ENCODE peak calls at places on chromosomes 1 and 21, in eight cellular contexts. One of them, this sample, is unnamed.

GRCh38 chr1:155531624-155532023 is 31.0 kb downstream of the ASH1L start:
- DNase-seq in cardiac muscle cell: peak; percentile 49
- DNase-seq in CD4-positive, alpha-beta T cell: no peak
- DNase-seq in lung: no peak
- DNase-seq in neural progenitor cell: no peak
- DNase-seq in heart left ventricle: no peak
- DNase-seq in sigmoid colon: no peak
- DNase-seq in tibial nerve: no peak
- DNase-seq in this sample: no peak

GRCh38 chr21:27805696-27806095 is 838.8 kb upstream of the ADAMTS5 start:
- DNase-seq in tibial nerve: no peak
- DNase-seq in sigmoid colon: no peak
- DNase-seq in CD4-positive, alpha-beta T cell: no peak
- DNase-seq in neural progenitor cell: no peak
- DNase-seq in heart left ventricle: no peak
- DNase-seq in cardiac muscle cell: no peak
- DNase-seq in lung: no peak
- DNase-seq in this sample: no peak

GRCh38 chr1:218553197-218553596 is 208.1 kb downstream of the TGFB2 start:
- DNase-seq in cardiac muscle cell: no peak
- DNase-seq in CD4-positive, alpha-beta T cell: no peak
- DNase-seq in heart left ventricle: no peak
- DNase-seq in sigmoid colon: no peak
- DNase-seq in neural progenitor cell: no peak
- DNase-seq in lung: no peak
- DNase-seq in tibial nerve: no peak
- DNase-seq in this sample: peak; percentile 23

GRCh38 chr1:162696286-162696862 is 64.1 kb downstream of the DDR2 start:
- DNase-seq in sigmoid colon: peak; percentile 95
- DNase-seq in tibial nerve: peak; percentile 57
- DNase-seq in lung: peak; percentile 48
- DNase-seq in cardiac muscle cell: peak; percentile 95
- DNase-seq in heart left ventricle: peak; percentile 82
- DNase-seq in CD4-positive, alpha-beta T cell: no peak
- DNase-seq in neural progenitor cell: peak; percentile 92
- DNase-seq in this sample: peak; percentile 67

GRCh38 chr1:3775248-3775497 is 2.6 kb downstream of the SMIM1 start:
- DNase-seq in CD4-positive, alpha-beta T cell: no peak
- DNase-seq in sigmoid colon: no peak
- DNase-seq in neural progenitor cell: peak; percentile 20
- DNase-seq in heart left ventricle: no peak
- DNase-seq in tibial nerve: no peak
- DNase-seq in lung: no peak
- DNase-seq in cardiac muscle cell: no peak
- DNase-seq in this sample: no peak

GRCh38 chr1:94039514-94039870 is 81.5 kb downstream of the ABCA4 start:
- DNase-seq in CD4-positive, alpha-beta T cell: peak; percentile 48
- DNase-seq in tibial nerve: peak; percentile 74
- DNase-seq in heart left ventricle: peak; percentile 71
- DNase-seq in lung: peak; percentile 66
- DNase-seq in sigmoid colon: peak; percentile 84
- DNase-seq in neural progenitor cell: peak; percentile 94
- DNase-seq in cardiac muscle cell: peak; percentile 84
- DNase-seq in this sample: peak; percentile 76

GRCh38 chr1:209899948-209900347 is 38.1 kb upstream of the SYT14 start:
- DNase-seq in cardiac muscle cell: no peak
- DNase-seq in CD4-positive, alpha-beta T cell: no peak
- DNase-seq in sigmoid colon: no peak
- DNase-seq in lung: no peak
- DNase-seq in tibial nerve: no peak
- DNase-seq in neural progenitor cell: peak; percentile 56
- DNase-seq in heart left ventricle: no peak
- DNase-seq in this sample: no peak

GRCh38 chr1:16605532-16605931 is 7.8 kb downstream of the NBPF1 start:
- DNase-seq in neural progenitor cell: peak; percentile 1
- DNase-seq in lung: peak; percentile 29
- DNase-seq in tibial nerve: no peak
- DNase-seq in CD4-positive, alpha-beta T cell: no peak
- DNase-seq in sigmoid colon: peak; percentile 72
- DNase-seq in heart left ventricle: no peak
- DNase-seq in cardiac muscle cell: no peak
- DNase-seq in this sample: no peak

GRCh38 chr21:44299085-44299457 is 782 bp upstream of the PFKL start:
- DNase-seq in lung: no peak
- DNase-seq in heart left ventricle: no peak
- DNase-seq in sigmoid colon: no peak
- DNase-seq in neural progenitor cell: no peak
- DNase-seq in CD4-positive, alpha-beta T cell: no peak
- DNase-seq in tibial nerve: no peak
- DNase-seq in cardiac muscle cell: no peak
- DNase-seq in this sample: no peak

GRCh38 chr1:10671551-10672375 is 124.7 kb downstream of the CASZ1 start:
- DNase-seq in tibial nerve: no peak
- DNase-seq in neural progenitor cell: no peak
- DNase-seq in CD4-positive, alpha-beta T cell: no peak
- DNase-seq in cardiac muscle cell: no peak
- DNase-seq in lung: no peak
- DNase-seq in sigmoid colon: no peak
- DNase-seq in heart left ventricle: no peak
- DNase-seq in this sample: no peak

GRCh38 chr1:76802094-76802493 is 65.2 kb upstream of the ST6GALNAC5 start:
- DNase-seq in CD4-positive, alpha-beta T cell: no peak
- DNase-seq in tibial nerve: no peak
- DNase-seq in sigmoid colon: no peak
- DNase-seq in cardiac muscle cell: no peak
- DNase-seq in lung: no peak
- DNase-seq in heart left ventricle: no peak
- DNase-seq in neural progenitor cell: no peak
- DNase-seq in this sample: no peak

GRCh38 chr1:245604979-245605378 is 450.2 kb downstream of the KIF26B start:
- DNase-seq in neural progenitor cell: no peak
- DNase-seq in cardiac muscle cell: peak; percentile 21
- DNase-seq in tibial nerve: no peak
- DNase-seq in lung: no peak
- DNase-seq in CD4-positive, alpha-beta T cell: no peak
- DNase-seq in sigmoid colon: no peak
- DNase-seq in heart left ventricle: no peak
- DNase-seq in this sample: no peak

GRCh38 chr1:29410476-29410875 is 174.2 kb downstream of the PTPRU start:
- DNase-seq in heart left ventricle: no peak
- DNase-seq in cardiac muscle cell: no peak
- DNase-seq in neural progenitor cell: peak; percentile 18
- DNase-seq in lung: no peak
- DNase-seq in tibial nerve: no peak
- DNase-seq in CD4-positive, alpha-beta T cell: no peak
- DNase-seq in sigmoid colon: no peak
- DNase-seq in this sample: no peak

GRCh38 chr1:10832703-10833102 is 36.3 kb upstream of the CASZ1 start:
- DNase-seq in cardiac muscle cell: no peak
- DNase-seq in sigmoid colon: no peak
- DNase-seq in neural progenitor cell: no peak
- DNase-seq in CD4-positive, alpha-beta T cell: no peak
- DNase-seq in lung: no peak
- DNase-seq in heart left ventricle: no peak
- DNase-seq in tibial nerve: no peak
- DNase-seq in this sample: no peak

GRCh38 chr1:89365206-89365605 is 1.3 kb downstream of the GBP6 start:
- DNase-seq in CD4-positive, alpha-beta T cell: no peak
- DNase-seq in cardiac muscle cell: no peak
- DNase-seq in sigmoid colon: no peak
- DNase-seq in heart left ventricle: no peak
- DNase-seq in neural progenitor cell: no peak
- DNase-seq in tibial nerve: no peak
- DNase-seq in lung: no peak
- DNase-seq in this sample: no peak

GRCh38 chr21:14750041-14750440 is 203.9 kb upstream of the SAMSN1 start:
- DNase-seq in lung: no peak
- DNase-seq in sigmoid colon: no peak
- DNase-seq in tibial nerve: no peak
- DNase-seq in heart left ventricle: no peak
- DNase-seq in cardiac muscle cell: no peak
- DNase-seq in neural progenitor cell: no peak
- DNase-seq in CD4-positive, alpha-beta T cell: no peak
- DNase-seq in this sample: no peak

GRCh38 chr1:38858833-38859560 is 575 bp downstream of the RRAGC start:
- DNase-seq in tibial nerve: peak; percentile 22
- DNase-seq in lung: peak; percentile 75
- DNase-seq in CD4-positive, alpha-beta T cell: peak; percentile 34
- DNase-seq in neural progenitor cell: no peak
- DNase-seq in heart left ventricle: peak; percentile 41
- DNase-seq in sigmoid colon: peak; percentile 77
- DNase-seq in cardiac muscle cell: peak; percentile 48
- DNase-seq in this sample: peak; percentile 60

DNA sequence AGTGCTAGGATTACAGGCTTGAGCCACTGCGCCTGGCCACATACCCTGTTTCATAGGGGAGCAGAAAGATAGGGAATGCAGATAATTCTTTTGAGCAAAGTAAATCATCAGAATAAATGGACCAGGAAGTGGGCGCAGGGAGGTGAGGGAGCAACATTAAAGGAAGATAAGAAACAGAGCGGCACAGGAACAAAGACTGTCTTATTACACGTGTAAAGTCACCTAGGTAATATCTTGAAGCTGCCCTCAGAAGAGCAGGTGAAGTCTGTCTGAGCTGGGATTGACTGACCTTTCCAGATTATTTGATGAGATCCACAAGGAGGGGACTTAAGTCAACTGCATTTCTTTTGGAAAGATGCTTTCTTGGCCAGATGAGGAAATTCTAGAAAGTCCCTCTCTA is 7.7 kb downstream of the EPRS1 start:
- DNase-seq in lung: no peak
- DNase-seq in CD4-positive, alpha-beta T cell: no peak
- DNase-seq in sigmoid colon: no peak
- DNase-seq in cardiac muscle cell: no peak
- DNase-seq in heart left ventricle: no peak
- DNase-seq in neural progenitor cell: no peak
- DNase-seq in tibial nerve: no peak
- DNase-seq in this sample: no peak
- H3K9me3 ChIP-seq in lung: no peaks in the 10 kb centered on the region
- H3K9me3 ChIP-seq in CD4-positive, alpha-beta T cell: no peaks in the 10 kb centered on the region
- H3K9me3 ChIP-seq in sigmoid colon: no peaks in the 10 kb centered on the region
- H3K9me3 ChIP-seq in cardiac muscle cell: no peaks in the 10 kb centered on the region
- H3K9me3 ChIP-seq in heart left ventricle: no peaks in the 10 kb centered on the region
- H3K9me3 ChIP-seq in neural progenitor cell: no peaks in the 10 kb centered on the region
- H3K9me3 ChIP-seq in tibial nerve: no peaks in the 10 kb centered on the region
- H3K9me3 ChIP-seq in this sample: no peaks in the 10 kb centered on the region

DNA sequence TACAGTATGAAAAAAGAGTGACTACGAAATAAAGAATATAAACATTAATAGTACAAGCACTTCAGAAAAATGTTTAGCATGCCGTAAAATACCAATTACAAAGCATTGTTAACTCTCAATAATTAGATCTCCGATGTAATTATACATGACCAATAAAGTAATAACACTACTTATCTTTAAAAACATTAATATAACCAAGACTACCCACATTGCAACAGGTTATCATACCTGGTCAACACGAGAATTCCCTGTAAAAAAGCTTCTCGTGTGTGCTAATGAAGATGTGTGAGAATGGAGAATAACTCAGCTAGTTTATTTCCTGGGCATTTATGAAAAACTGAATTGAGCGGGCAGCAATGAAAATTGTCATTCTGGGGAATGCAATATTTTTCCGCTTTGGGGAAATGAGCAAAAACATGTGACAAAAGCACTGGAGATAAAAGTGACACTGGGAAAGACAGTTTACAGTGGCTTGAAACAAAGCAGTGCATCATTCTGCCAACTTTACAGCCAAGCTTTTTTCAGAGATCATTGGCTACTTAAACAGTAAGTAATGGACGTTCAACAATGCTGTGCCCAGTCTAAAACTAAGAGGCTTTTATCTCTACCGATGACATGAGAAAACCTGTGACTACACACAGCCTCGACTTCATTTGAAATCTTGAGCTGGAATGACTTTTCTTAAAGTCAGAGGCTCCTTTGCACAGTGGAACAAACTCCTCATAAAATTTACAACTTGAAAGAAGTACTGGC is 34.7 kb downstream of the ITPKB start:
- DNase-seq in heart left ventricle: no peak
- DNase-seq in tibial nerve: no peak
- DNase-seq in sigmoid colon: no peak
- DNase-seq in neural progenitor cell: no peak
- DNase-seq in lung: no peak
- DNase-seq in CD4-positive, alpha-beta T cell: no peak
- DNase-seq in cardiac muscle cell: no peak
- DNase-seq in this sample: no peak
- H3K27ac ChIP-seq in heart left ventricle: peak overlapping the region; percentile 94
- H3K27ac ChIP-seq in tibial nerve: peak overlapping the region; percentile 99
- H3K27ac ChIP-seq in sigmoid colon: no peak overlapping the region
- H3K27ac ChIP-seq in neural progenitor cell: no peak overlapping the region
- H3K27ac ChIP-seq in lung: no peak overlapping the region
- H3K27ac ChIP-seq in CD4-positive, alpha-beta T cell: peak overlapping the region; percentile 95
- H3K27ac ChIP-seq in cardiac muscle cell: peak overlapping the region; percentile 11
- H3K27ac ChIP-seq in this sample: peak overlapping the region; percentile 95

GRCh38 chr1:21321963-21322680 is 31.9 kb upstream of the ECE1 start:
- DNase-seq in heart left ventricle: no peak
- DNase-seq in cardiac muscle cell: no peak
- DNase-seq in neural progenitor cell: no peak
- DNase-seq in tibial nerve: no peak
- DNase-seq in CD4-positive, alpha-beta T cell: no peak
- DNase-seq in lung: no peak
- DNase-seq in sigmoid colon: peak; percentile 70
- DNase-seq in this sample: peak; percentile 33
- TF ChIP-seq CTCF in heart left ventricle: no peak
- TF ChIP-seq CTCF in cardiac muscle cell: peak; percentile 22
- TF ChIP-seq CTCF in neural progenitor cell: peak; percentile 27
- TF ChIP-seq CTCF in tibial nerve: no peak
- TF ChIP-seq CTCF in CD4-positive, alpha-beta T cell: no peak
- TF ChIP-seq CTCF in lung: no peak
- TF ChIP-seq CTCF in sigmoid colon: no peak
- TF ChIP-seq CTCF in this sample: no peak

DNA sequence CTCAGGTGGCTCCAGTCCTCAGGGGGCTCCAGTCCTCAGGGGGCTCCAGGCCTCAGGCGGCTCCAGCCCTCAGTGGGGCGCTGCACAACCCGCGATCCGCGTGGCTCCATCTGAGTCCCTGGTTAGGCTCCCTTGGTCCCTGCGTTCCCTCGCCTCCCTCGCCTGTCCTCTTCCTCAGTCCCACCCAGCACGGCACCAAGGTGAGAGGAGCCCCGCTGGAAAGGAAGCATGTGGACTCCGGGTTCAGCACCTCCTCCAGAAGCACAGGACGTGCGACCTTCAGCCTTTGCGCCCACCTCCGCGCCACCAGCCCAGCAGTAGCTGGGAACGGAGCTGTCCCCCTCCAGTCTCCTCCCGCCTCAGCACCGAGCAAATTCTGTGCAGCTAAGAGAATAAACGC is 8.1 kb upstream of the OR2M5 start:
- DNase-seq in neural progenitor cell: no peak
- DNase-seq in lung: no peak
- DNase-seq in tibial nerve: no peak
- DNase-seq in CD4-positive, alpha-beta T cell: no peak
- DNase-seq in heart left ventricle: no peak
- DNase-seq in cardiac muscle cell: no peak
- DNase-seq in sigmoid colon: no peak
- DNase-seq in this sample: no peak
- H3K9me3 ChIP-seq in neural progenitor cell: peaks cover 37% of the 10 kb centered on the region
- H3K9me3 ChIP-seq in lung: peaks cover 5% of the 10 kb centered on the region
- H3K9me3 ChIP-seq in tibial nerve: no peaks in the 10 kb centered on the region
- H3K9me3 ChIP-seq in CD4-positive, alpha-beta T cell: no peaks in the 10 kb centered on the region
- H3K9me3 ChIP-seq in heart left ventricle: peaks cover 4% of the 10 kb centered on the region
- H3K9me3 ChIP-seq in cardiac muscle cell: no peaks in the 10 kb centered on the region
- H3K9me3 ChIP-seq in sigmoid colon: no peaks in the 10 kb centered on the region
- H3K9me3 ChIP-seq in this sample: no peaks in the 10 kb centered on the region

GRCh38 chr1:25642710-25643109 is 26.1 kb downstream of the MAN1C1 start:
- DNase-seq in neural progenitor cell: no peak
- DNase-seq in heart left ventricle: peak; percentile 59
- DNase-seq in cardiac muscle cell: peak; percentile 81
- DNase-seq in sigmoid colon: no peak
- DNase-seq in lung: no peak
- DNase-seq in CD4-positive, alpha-beta T cell: peak; percentile 72
- DNase-seq in tibial nerve: no peak
- DNase-seq in this sample: peak; percentile 36
- H3K27ac ChIP-seq in neural progenitor cell: no peak overlapping the region
- H3K27ac ChIP-seq in heart left ventricle: peak overlapping the region; percentile 35
- H3K27ac ChIP-seq in cardiac muscle cell: no peak overlapping the region
- H3K27ac ChIP-seq in sigmoid colon: peak overlapping the region; percentile 23
- H3K27ac ChIP-seq in lung: peak overlapping the region; percentile 15
- H3K27ac ChIP-seq in CD4-positive, alpha-beta T cell: peak overlapping the region; percentile 72
- H3K27ac ChIP-seq in tibial nerve: peak overlapping the region; percentile 7
- H3K27ac ChIP-seq in this sample: no peak overlapping the region